ENCODE peak calls at places on chromosomes 5 and 9, in six cellular contexts. R, F, S, O, J and N are unnamed samples.
A peak's percentile ranks its signal among the peaks of the same experiment; 100 is the strongest.

GRCh38 chr5:759781-760362 is 24.7 kb downstream of the ZDHHC11B start:
- DNase-seq in R (no peak), F (no peak), S (no peak), O (no peak), J (no peak), N (no peak)

GRCh38 chr5:54109931-54110330 is 200.4 kb downstream of the ARL15 start:
- DNase-seq in R (no peak), F (peak; percentile 41), S (no peak), O (no peak), J (no peak), N (no peak)

GRCh38 chr5:7795311-7795710 is 55.6 kb downstream of the CFAP90 start:
- DNase-seq in R (peak; percentile 28), F (no peak), S (peak; percentile 60), O (no peak), J (no peak), N (no peak)

GRCh38 chr9:35911690-35912089 is 2.4 kb downstream of the SPAAR start:
- DNase-seq in R (no peak), F (no peak), S (no peak), O (no peak), J (no peak), N (no peak)

GRCh38 chr5:139638090-139638735 is 9.9 kb upstream of the CXXC5 start:
- DNase-seq in R (peak; percentile 70), F (peak; percentile 65), S (peak; percentile 91), O (no peak), J (peak; percentile 88), N (peak; percentile 75)

GRCh38 chr9:115106001-115106400 is 12.0 kb downstream of the TNC start:
- DNase-seq in R (no peak), F (no peak), S (no peak), O (no peak), J (no peak), N (peak; percentile 38)

GRCh38 chr5:107418902-107419301 is 251.8 kb downstream of the EFNA5 start:
- DNase-seq in R (no peak), F (no peak), S (no peak), O (no peak), J (no peak), N (no peak)

GRCh38 chr5:151578326-151579025 is 12.7 kb downstream of the FAT2 start:
- DNase-seq in R (no peak), F (no peak), S (no peak), O (no peak), J (no peak), N (no peak)

GRCh38 chr9:110016340-110016739 is 191.6 kb downstream of the C9orf152 start:
- DNase-seq in R (no peak), F (peak; percentile 67), S (no peak), O (peak; percentile 63), J (no peak), N (peak; percentile 86)

GRCh38 chr5:141411575-141411974 is 1.2 kb upstream of the PCDHGA10 start:
- DNase-seq in R (no peak), F (no peak), S (no peak), O (no peak), J (no peak), N (no peak)

GRCh38 chr5:180632768-180633167 is 16.6 kb downstream of the FLT4 start:
- DNase-seq in R (no peak), F (no peak), S (no peak), O (no peak), J (peak; percentile 17), N (no peak)

GRCh38 chr5:172322028-172322965 is 38.7 kb upstream of the UBTD2 start:
- DNase-seq in R (no peak), F (no peak), S (no peak), O (no peak), J (no peak), N (no peak)

GRCh38 chr5:111143910-111144309 is 51.8 kb downstream of the WDR36 start:
- DNase-seq in R (no peak), F (peak; percentile 98), S (no peak), O (no peak), J (no peak), N (peak; percentile 99)

GRCh38 chr9:134236001-134236421 is 71.6 kb upstream of the RNU6ATAC start:
- DNase-seq in R (no peak), F (peak; percentile 35), S (no peak), O (no peak), J (no peak), N (peak; percentile 15)

GRCh38 chr9:126206099-126206498 is 120.5 kb upstream of the MVB12B start:
- DNase-seq in R (no peak), F (no peak), S (peak; percentile 39), O (no peak), J (no peak), N (no peak)

GRCh38 chr5:119287547-119288073 is 68.2 kb upstream of the TNFAIP8 start:
- DNase-seq in R (no peak), F (no peak), S (no peak), O (no peak), J (no peak), N (no peak)